ENCODE peak calls at places on chromosome 15, in eight cellular contexts. F is AG04450, A is foreskin fibroblast, B is heart right ventricle, G is transverse colon, U is fibroblast of lung, V is neural crest cell, P is psoas muscle. X is an unnamed sample.
A peak's percentile ranks its signal among the peaks of the same experiment; 100 is the strongest.

GRCh38 chr15:43433661-43434303 is 59.2 kb downstream of the TP53BP1 start:
- DNase-seq in F (no peak), A (no peak), B (no peak), G (no peak), U (peak; percentile 15), V (no peak), P (no peak), X (no peak)

GRCh38 chr15:45448066-45448510 is 69.7 kb upstream of the GATM start:
- DNase-seq in F (no peak), A (no peak), B (no peak), G (no peak), U (peak; percentile 30), V (no peak), P (no peak), X (no peak)

GRCh38 chr15:65309882-65310418 is 5.5 kb downstream of the RNU5B-1 start:
- DNase-seq in F (peak; percentile 45), A (peak; percentile 65), B (no peak), G (no peak), U (no peak), V (no peak), P (no peak), X (no peak)

GRCh38 chr15:88256261-88257230 is at the start of gene NTRK3:
- DNase-seq in F (no peak), A (peak; percentile 36), B (no peak), G (no peak), U (peak; percentile 56), V (peak; percentile 38), P (no peak), X (no peak)

GRCh38 chr15:40310001-40310959 is 2.5 kb upstream of the PLCB2 start:
- DNase-seq in F (no peak), A (peak; percentile 62), B (peak; percentile 68), G (peak; percentile 65), U (no peak), V (peak; percentile 75), P (no peak), X (peak; percentile 30)

GRCh38 chr15:63048986-63049665 is 6.6 kb downstream of the TPM1 start:
- DNase-seq in F (no peak), A (peak; percentile 59), B (peak; percentile 57), G (peak; percentile 55), U (peak; percentile 67), V (peak; percentile 21), P (peak; percentile 74), X (peak; percentile 47)

GRCh38 chr15:52786436-52787122 is 3.6 kb downstream of the ONECUT1 start:
- DNase-seq in F (no peak), A (no peak), B (no peak), G (no peak), U (no peak), V (peak; percentile 31), P (no peak), X (no peak)

GRCh38 chr15:90817117-90818057 is 51.0 kb upstream of the FURIN start:
- DNase-seq in F (no peak), A (no peak), B (no peak), G (no peak), U (no peak), V (no peak), P (no peak), X (no peak)

GRCh38 chr15:66503780-66504562 is 684 bp downstream of the RPL4 start:
- DNase-seq in F (no peak), A (no peak), B (no peak), G (no peak), U (no peak), V (no peak), P (no peak), X (peak; percentile 22)

GRCh38 chr15:66502491-66502890 is 2.2 kb downstream of the RPL4 start:
- DNase-seq in F (no peak), A (no peak), B (no peak), G (no peak), U (no peak), V (no peak), P (no peak), X (no peak)

GRCh38 chr15:66505430-66505811 is 295 bp downstream of the ZWILCH start:
- DNase-seq in F (no peak), A (no peak), B (no peak), G (no peak), U (peak; percentile 65), V (no peak), P (no peak), X (peak; percentile 63)

GRCh38 chr15:66505818-66506217 is 692 bp downstream of the ZWILCH start:
- DNase-seq in F (no peak), A (no peak), B (no peak), G (no peak), U (no peak), V (no peak), P (no peak), X (no peak)

GRCh38 chr15:66504563-66505429 is at the start of the genes RPL4 and ZWILCH:
- DNase-seq in F (peak; percentile 74), A (peak; percentile 92), B (peak; percentile 79), G (peak; percentile 82), U (peak; percentile 87), V (peak; percentile 59), P (peak; percentile 89), X (peak; percentile 86)
- TF ChIP-seq CTCF in F (no peak), A (no peak), B (no peak), G (no peak), U (no peak), V (no peak), P (peak; percentile 20), X (no peak)

DNA sequence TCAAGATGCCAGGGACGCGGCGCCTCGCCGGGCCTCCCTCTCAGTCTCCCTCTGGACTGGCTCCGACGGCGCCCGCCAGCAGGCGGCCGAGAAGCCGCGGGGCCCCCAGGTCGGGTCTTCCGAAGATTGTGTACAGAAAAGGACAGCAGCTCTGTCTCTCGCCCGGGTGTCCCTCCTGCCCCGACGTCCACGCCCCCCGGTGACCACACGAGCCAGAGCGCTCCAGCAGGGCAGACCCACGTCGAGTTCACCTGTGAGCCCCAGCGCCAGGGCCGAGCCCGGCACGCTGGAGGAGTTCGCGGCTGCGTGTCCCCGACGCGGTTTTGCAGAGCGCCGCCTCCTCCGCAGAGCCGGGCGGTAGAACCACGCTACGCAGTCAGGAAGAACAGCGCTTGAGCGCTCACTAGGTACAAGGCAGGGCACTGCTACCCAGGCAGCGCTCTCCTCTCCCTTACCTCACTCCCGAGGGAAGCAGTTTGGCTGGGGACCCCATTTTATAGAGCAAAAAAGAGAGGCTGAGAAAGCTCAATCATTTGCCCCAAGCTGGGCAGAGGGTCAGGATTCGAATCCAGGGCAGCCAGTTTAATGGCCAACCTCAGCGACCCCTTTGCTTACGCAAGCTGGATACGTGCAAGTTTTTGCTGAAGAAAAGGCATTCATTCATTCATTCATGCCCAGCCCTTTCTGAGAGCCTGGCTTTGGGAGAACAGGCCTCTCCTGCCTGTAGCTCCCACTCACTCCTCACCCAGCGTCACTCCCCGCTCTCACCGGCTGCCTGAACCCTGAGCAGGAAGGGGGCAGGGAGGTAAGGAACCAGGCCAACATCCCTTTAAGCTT is 3.0 kb upstream of the TLE3 start:
- DNase-seq in F (no peak), A (peak; percentile 60), B (peak; percentile 55), G (peak; percentile 71), U (peak; percentile 78), V (peak; percentile 59), P (peak; percentile 75), X (peak; percentile 71)
- TF ChIP-seq CTCF in F (peak; percentile 55), A (peak; percentile 36), B (peak; percentile 31), G (peak; percentile 30), U (peak; percentile 27), V (peak; percentile 66), P (peak; percentile 21), X (peak; percentile 21)

DNA sequence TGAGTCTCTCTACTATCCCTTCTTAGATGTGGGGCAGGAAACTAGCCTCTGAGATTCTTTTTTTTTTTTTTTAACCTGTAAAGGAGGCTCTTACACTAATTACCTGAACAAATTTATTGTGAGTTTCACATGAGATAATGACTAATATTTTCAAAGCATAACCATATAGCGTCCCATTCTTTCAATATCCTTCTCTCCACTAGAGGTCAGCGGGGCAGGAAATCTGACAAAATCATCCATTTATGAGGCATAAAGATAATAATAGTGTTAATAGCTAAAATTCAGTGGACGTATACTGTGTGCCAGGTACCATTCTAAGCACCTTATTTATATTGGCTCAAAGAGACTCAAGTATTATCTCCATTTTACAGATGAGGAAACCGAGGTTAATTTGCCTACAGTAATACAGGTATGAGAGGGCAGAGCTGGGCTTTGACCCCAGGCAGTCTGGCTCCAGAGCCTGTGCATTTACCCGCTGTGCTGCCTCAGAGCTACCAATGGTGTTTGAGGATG is 16.3 kb upstream of the SMAD6 start:
- DNase-seq in F (no peak), A (peak; percentile 37), B (no peak), G (no peak), U (no peak), V (no peak), P (no peak), X (peak; percentile 8)
- TF ChIP-seq CTCF in F (peak; percentile 50), A (peak; percentile 27), B (peak; percentile 21), G (no peak), U (no peak), V (peak; percentile 37), P (no peak), X (peak; percentile 42)

GRCh38 chr15:27764339-27764738 is 334.8 kb downstream of the OCA2 start:
- DNase-seq in F (no peak), A (no peak), B (no peak), G (no peak), U (no peak), V (no peak), P (no peak), X (no peak)

GRCh38 chr15:27768731-27769510 is 330.2 kb downstream of the OCA2 start:
- DNase-seq in F (no peak), A (no peak), B (no peak), G (no peak), U (no peak), V (no peak), P (no peak), X (no peak)

GRCh38 chr15:27767918-27768640 is 331.0 kb downstream of the OCA2 start:
- DNase-seq in F (no peak), A (no peak), B (no peak), G (no peak), U (no peak), V (no peak), P (no peak), X (no peak)

GRCh38 chr15:27762471-27762870 is 336.6 kb downstream of the OCA2 start:
- DNase-seq in F (no peak), A (no peak), B (no peak), G (no peak), U (no peak), V (no peak), P (no peak), X (no peak)

DNA sequence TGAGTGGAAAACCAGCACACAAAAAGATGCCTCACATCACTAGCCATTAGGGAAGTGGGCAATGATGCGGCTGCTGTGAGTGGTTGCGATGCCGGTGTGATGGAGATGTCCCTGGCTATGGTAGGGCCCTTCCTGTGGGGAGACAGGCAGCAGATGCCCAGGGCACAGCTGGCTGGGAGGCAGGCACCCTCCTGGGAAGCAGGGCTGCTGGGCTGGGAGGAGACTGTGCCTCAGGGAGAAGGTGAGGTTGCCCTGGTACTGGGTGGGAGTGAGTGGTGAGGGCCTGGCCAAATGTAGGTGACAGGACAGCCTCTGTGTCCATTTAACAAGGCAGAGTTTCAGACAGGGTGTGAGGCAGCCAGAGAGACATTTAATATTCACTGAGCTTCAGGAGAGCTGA is 335.6 kb downstream of the OCA2 start:
- DNase-seq in F (no peak), A (no peak), B (no peak), G (no peak), U (no peak), V (no peak), P (no peak), X (no peak)
- TF ChIP-seq CTCF in F (no peak), A (no peak), B (no peak), G (no peak), U (no peak), V (no peak), P (no peak), X (no peak)

X was measured in fibroblast of mammary gland.